ENCODE peak calls at places on chromosomes 6 and 20, in seven cellular contexts. F, V, U, R, O, K and I are unnamed samples.
A peak's percentile ranks its signal among the peaks of the same experiment; 100 is the strongest.

GRCh38 chr20:58308290-58308679 is 1.2 kb upstream of the RAB22A start:
- DNase-seq in F (no peak), V (no peak), U (no peak), R (no peak), O (no peak), K (no peak), I (no peak)

GRCh38 chr20:53736757-53737403 is 143.2 kb upstream of the ZNF217 start:
- DNase-seq in F (no peak), V (no peak), U (peak; percentile 14), R (peak; percentile 49), O (no peak), K (no peak), I (peak; percentile 77)

GRCh38 chr6:108068618-108069017 is 5.9 kb downstream of the OSTM1 start:
- DNase-seq in F (no peak), V (no peak), U (no peak), R (no peak), O (no peak), K (no peak), I (no peak)

GRCh38 chr6:39791850-39792500 is at the start of gene DAAM2:
- DNase-seq in F (peak; percentile 70), V (peak; percentile 73), U (peak; percentile 22), R (no peak), O (peak; percentile 49), K (peak; percentile 61), I (peak; percentile 87)

GRCh38 chr20:24990810-24991252 is 1.7 kb downstream of the APMAP start:
- DNase-seq in F (no peak), V (no peak), U (no peak), R (no peak), O (no peak), K (no peak), I (no peak)

GRCh38 chr6:52352239-52353008 is 9.5 kb upstream of the PAQR8 start:
- DNase-seq in F (peak; percentile 16), V (peak; percentile 56), U (peak; percentile 85), R (peak; percentile 99), O (peak; percentile 95), K (no peak), I (peak; percentile 86)

GRCh38 chr6:32047855-32048766 is 9.9 kb downstream of the CYP21A2 start:
- DNase-seq in F (peak; percentile 75), V (peak; percentile 80), U (peak; percentile 39), R (peak; percentile 73), O (peak; percentile 43), K (peak; percentile 63), I (peak; percentile 77)

GRCh38 chr6:132687306-132687705 is 26.5 kb downstream of the VNN1 start:
- DNase-seq in F (no peak), V (no peak), U (peak; percentile 16), R (peak; percentile 80), O (no peak), K (no peak), I (no peak)

GRCh38 chr6:137749595-137750215 is 117.4 kb upstream of the TNFAIP3 start:
- DNase-seq in F (peak; percentile 60), V (no peak), U (no peak), R (no peak), O (no peak), K (no peak), I (no peak)

GRCh38 chr6:36924131-36924530 is 30.4 kb upstream of the PI16 start:
- DNase-seq in F (no peak), V (no peak), U (no peak), R (no peak), O (no peak), K (no peak), I (no peak)

GRCh38 chr20:41174782-41175181 is 37.4 kb downstream of the PLCG1 start:
- DNase-seq in F (peak; percentile 34), V (no peak), U (no peak), R (no peak), O (peak; percentile 18), K (no peak), I (peak; percentile 47)

GRCh38 chr20:37702643-37703337 is 9.0 kb downstream of the CTNNBL1 start:
- DNase-seq in F (no peak), V (no peak), U (no peak), R (no peak), O (no peak), K (no peak), I (no peak)

GRCh38 chr6:104623052-104623690 is 236.5 kb downstream of the HACE1 start:
- DNase-seq in F (peak; percentile 51), V (no peak), U (no peak), R (peak; percentile 64), O (no peak), K (no peak), I (no peak)

GRCh38 chr6:83221302-83221701 is 28.1 kb downstream of the RWDD2A start:
- DNase-seq in F (no peak), V (no peak), U (no peak), R (no peak), O (no peak), K (no peak), I (no peak)

GRCh38 chr6:35817515-35817914 is 12.4 kb downstream of the LHFPL5 start:
- DNase-seq in F (no peak), V (no peak), U (no peak), R (no peak), O (no peak), K (no peak), I (no peak)

GRCh38 chr20:371755-372542 is 8.6 kb upstream of the TRIB3 start:
- DNase-seq in F (no peak), V (peak; percentile 72), U (peak; percentile 93), R (peak; percentile 98), O (peak; percentile 93), K (peak; percentile 63), I (peak; percentile 97)

GRCh38 chr20:52056203-52057062 is 135.1 kb downstream of the ZFP64 start:
- DNase-seq in F (no peak), V (no peak), U (no peak), R (peak; percentile 99), O (peak; percentile 71), K (no peak), I (peak; percentile 26)

GRCh38 chr20:1171461-1172093 is 13.2 kb downstream of the TMEM74B start:
- DNase-seq in F (peak; percentile 88), V (no peak), U (peak; percentile 26), R (peak; percentile 26), O (peak; percentile 37), K (no peak), I (peak; percentile 46)

GRCh38 chr6:158758464-158758863 is 60.7 kb downstream of the EZR start:
- DNase-seq in F (peak; percentile 63), V (no peak), U (no peak), R (no peak), O (peak; percentile 24), K (no peak), I (no peak)

GRCh38 chr6:169097336-169098052 is 156.2 kb downstream of the THBS2 start:
- DNase-seq in F (peak; percentile 47), V (no peak), U (no peak), R (peak; percentile 58), O (peak; percentile 96), K (no peak), I (peak; percentile 92)

GRCh38 chr6:169099411-169100202 is 154.0 kb downstream of the THBS2 start:
- DNase-seq in F (peak; percentile 38), V (no peak), U (no peak), R (peak; percentile 29), O (peak; percentile 42), K (no peak), I (peak; percentile 31)

GRCh38 chr6:169095153-169095552 is 158.5 kb downstream of the THBS2 start:
- DNase-seq in F (no peak), V (no peak), U (no peak), R (no peak), O (no peak), K (no peak), I (no peak)

GRCh38 chr6:169096326-169096882 is 157.2 kb downstream of the THBS2 start:
- DNase-seq in F (no peak), V (no peak), U (no peak), R (no peak), O (no peak), K (no peak), I (no peak)

DNA sequence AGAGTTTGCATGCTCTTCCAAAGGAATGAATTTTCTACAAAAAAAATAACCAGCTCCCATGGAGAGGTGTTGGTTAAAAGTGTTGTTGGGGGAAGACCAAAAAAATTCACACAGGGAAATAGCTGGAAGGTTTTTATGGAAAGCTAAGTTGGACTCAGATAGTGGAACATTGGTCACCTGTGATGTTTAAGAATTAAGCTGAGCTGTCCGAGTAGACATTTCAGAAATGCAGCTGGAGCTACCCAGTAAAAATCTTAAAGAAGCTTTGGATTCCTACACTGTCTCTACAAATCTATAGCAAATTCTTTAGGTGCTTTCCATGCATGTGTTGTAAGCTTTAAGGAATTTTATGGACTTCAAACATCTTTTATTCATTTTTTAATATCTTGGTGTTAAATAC is 155.5 kb downstream of the THBS2 start:
- DNase-seq in F (no peak), V (no peak), U (no peak), R (no peak), O (no peak), K (no peak), I (peak; percentile 20)
- H3K4me1 ChIP-seq in F (peaks cover 23% of the 10 kb centered on the region), V (no peaks in the 10 kb centered on the region), U (no peaks in the 10 kb centered on the region), R (peaks cover 3% of the 10 kb centered on the region), O (peaks cover 4% of the 10 kb centered on the region), K (no peaks in the 10 kb centered on the region), I (peaks cover 19% of the 10 kb centered on the region)

GRCh38 chr6:42227173-42227850 is 9.7 kb upstream of the MRPS10 start:
- DNase-seq in F (no peak), V (no peak), U (no peak), R (peak; percentile 82), O (no peak), K (no peak), I (no peak)

GRCh38 chr6:42224222-42225042 is 6.8 kb upstream of the MRPS10 start:
- DNase-seq in F (no peak), V (no peak), U (peak; percentile 46), R (peak; percentile 99), O (peak; percentile 92), K (no peak), I (peak; percentile 58)

GRCh38 chr6:42226251-42227143 is 8.8 kb upstream of the MRPS10 start:
- DNase-seq in F (no peak), V (no peak), U (no peak), R (peak; percentile 100), O (peak; percentile 83), K (no peak), I (peak; percentile 48)

GRCh38 chr6:42225043-42225368 is 7.3 kb upstream of the MRPS10 start:
- DNase-seq in F (no peak), V (no peak), U (no peak), R (no peak), O (no peak), K (no peak), I (no peak)

GRCh38 chr6:42225419-42225818 is 7.8 kb upstream of the MRPS10 start:
- DNase-seq in F (no peak), V (no peak), U (no peak), R (no peak), O (no peak), K (no peak), I (no peak)
- H3K4me1 ChIP-seq in F (no peaks in the 10 kb centered on the region), V (no peaks in the 10 kb centered on the region), U (peaks cover 4% of the 10 kb centered on the region), R (peaks cover 93% of the 10 kb centered on the region), O (peaks cover 13% of the 10 kb centered on the region), K (no peaks in the 10 kb centered on the region), I (peaks cover 22% of the 10 kb centered on the region)

DNA sequence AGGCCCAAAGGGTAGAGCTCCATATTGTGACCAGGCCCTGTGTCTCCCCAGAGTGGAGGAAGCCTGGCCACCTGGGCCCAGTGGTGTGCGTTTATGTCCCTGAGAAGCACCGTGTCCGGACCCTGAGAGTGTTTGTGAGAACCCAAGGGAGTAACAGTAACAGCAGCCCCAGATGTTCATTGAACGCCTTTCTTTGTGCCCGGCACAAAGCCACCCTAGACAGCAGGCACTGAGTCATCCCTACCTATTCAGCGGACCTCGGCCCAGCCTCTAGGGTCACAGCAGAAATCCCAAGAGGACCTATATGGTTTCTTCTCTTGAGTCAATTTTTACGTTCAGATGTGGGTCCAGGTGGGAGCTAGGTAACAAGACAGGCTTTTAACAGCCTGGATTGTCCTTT is 24.5 kb downstream of the BCAS4 start:
- DNase-seq in F (no peak), V (no peak), U (no peak), R (no peak), O (no peak), K (no peak), I (no peak)
- H3K4me1 ChIP-seq in F (no peaks in the 10 kb centered on the region), V (no peaks in the 10 kb centered on the region), U (no peaks in the 10 kb centered on the region), R (peaks cover 7% of the 10 kb centered on the region), O (peaks cover 18% of the 10 kb centered on the region), K (peaks cover 3% of the 10 kb centered on the region), I (peaks cover 13% of the 10 kb centered on the region)

GRCh38 chr20:9517297-9518134 is 3.1 kb downstream of the LAMP5 start:
- DNase-seq in F (no peak), V (no peak), U (no peak), R (no peak), O (no peak), K (no peak), I (no peak)
- H3K4me1 ChIP-seq in F (peaks cover 70% of the 10 kb centered on the region), V (no peaks in the 10 kb centered on the region), U (peaks cover 5% of the 10 kb centered on the region), R (peaks cover 4% of the 10 kb centered on the region), O (no peaks in the 10 kb centered on the region), K (no peaks in the 10 kb centered on the region), I (peaks cover 8% of the 10 kb centered on the region)